ENCODE peak calls at places on chromosomes 1 and 21, in ten cellular contexts. A is heart right ventricle; X is CD4-positive, alpha-beta T cell; M is PC-9; T is A549; E is ascending aorta; C is foreskin keratinocyte; O is lung; D is dorsolateral prefrontal cortex; P is esophagus muscularis mucosa. G is an unnamed sample.

GRCh38 chr1:7962011-7962335 is 462 bp downstream of the PARK7 start:
- DNase-seq in A (no peak), X (no peak), M (no peak), T (no peak), E (no peak), C (no peak), O (no peak), D (no peak), P (no peak), G (no peak)

GRCh38 chr1:14780271-14780670 is 181.8 kb downstream of the KAZN start:
- DNase-seq in A (no peak), X (no peak), M (no peak), T (no peak), E (no peak), C (no peak), O (no peak), D (no peak), P (no peak), G (no peak)

GRCh38 chr1:43963890-43964289 is 5.9 kb upstream of the DPH2 start:
- DNase-seq in A (no peak), X (no peak), M (no peak), T (no peak), E (no peak), C (no peak), O (no peak), D (no peak), P (no peak), G (no peak)

GRCh38 chr1:3533051-3534048 is 78.0 kb downstream of the MEGF6 start:
- DNase-seq in A (no peak), X (no peak), M (no peak), T (peak), E (no peak), C (no peak), O (no peak), D (no peak), P (no peak), G (no peak)

GRCh38 chr1:175514309-175515001 is 228.9 kb downstream of the TNR start:
- DNase-seq in A (no peak), X (no peak), M (no peak), T (no peak), E (no peak), C (no peak), O (no peak), D (no peak), P (no peak), G (no peak)

GRCh38 chr1:233480198-233480597 is 133.7 kb upstream of the KCNK1 start:
- DNase-seq in A (no peak), X (no peak), M (no peak), T (no peak), E (no peak), C (peak), O (no peak), D (no peak), P (peak), G (no peak)

GRCh38 chr1:15768388-15768787 is 9.8 kb downstream of the FBLIM1 start:
- DNase-seq in A (no peak), X (no peak), M (no peak), T (no peak), E (no peak), C (no peak), O (no peak), D (no peak), P (no peak), G (no peak)

GRCh38 chr1:116769050-116769449 is 14.8 kb downstream of the CD2 start:
- DNase-seq in A (no peak), X (no peak), M (no peak), T (no peak), E (no peak), C (no peak), O (no peak), D (no peak), P (no peak), G (no peak)

GRCh38 chr1:10046356-10047085 is 13.8 kb downstream of the UBE4B start:
- DNase-seq in A (no peak), X (no peak), M (no peak), T (no peak), E (no peak), C (no peak), O (no peak), D (no peak), P (no peak), G (no peak)

GRCh38 chr1:905071-905749 is 18.5 kb upstream of the SAMD11 start:
- DNase-seq in A (peak), X (no peak), M (no peak), T (no peak), E (peak), C (no peak), O (peak), D (peak), P (peak), G (peak)

GRCh38 chr1:115593365-115594259 is 48.2 kb upstream of the VANGL1 start:
- DNase-seq in A (no peak), X (no peak), M (no peak), T (no peak), E (no peak), C (no peak), O (no peak), D (no peak), P (no peak), G (no peak)

GRCh38 chr21:26389971-26390641 is 183.0 kb downstream of the CYYR1 start:
- DNase-seq in A (no peak), X (no peak), M (peak), T (peak), E (no peak), C (peak), O (no peak), D (no peak), P (no peak), G (no peak)

GRCh38 chr21:15742694-15743093 is 12.9 kb downstream of the USP25 start:
- DNase-seq in A (no peak), X (no peak), M (no peak), T (no peak), E (no peak), C (no peak), O (no peak), D (no peak), P (no peak), G (no peak)

GRCh38 chr21:39021475-39021832 is 161.8 kb downstream of the PSMG1 start:
- DNase-seq in A (no peak), X (no peak), M (no peak), T (no peak), E (no peak), C (no peak), O (no peak), D (no peak), P (no peak), G (no peak)

GRCh38 chr21:39022035-39022900 is 161.0 kb downstream of the PSMG1 start:
- DNase-seq in A (no peak), X (no peak), M (no peak), T (no peak), E (no peak), C (no peak), O (no peak), D (no peak), P (no peak), G (no peak)

GRCh38 chr21:39018730-39019129 is 164.5 kb downstream of the PSMG1 start:
- DNase-seq in A (no peak), X (no peak), M (no peak), T (no peak), E (no peak), C (no peak), O (no peak), D (no peak), P (no peak), G (no peak)

GRCh38 chr21:39022901-39023693 is 160.2 kb downstream of the PSMG1 start:
- DNase-seq in A (peak), X (no peak), M (no peak), T (no peak), E (no peak), C (no peak), O (peak), D (no peak), P (no peak), G (no peak)

DNA sequence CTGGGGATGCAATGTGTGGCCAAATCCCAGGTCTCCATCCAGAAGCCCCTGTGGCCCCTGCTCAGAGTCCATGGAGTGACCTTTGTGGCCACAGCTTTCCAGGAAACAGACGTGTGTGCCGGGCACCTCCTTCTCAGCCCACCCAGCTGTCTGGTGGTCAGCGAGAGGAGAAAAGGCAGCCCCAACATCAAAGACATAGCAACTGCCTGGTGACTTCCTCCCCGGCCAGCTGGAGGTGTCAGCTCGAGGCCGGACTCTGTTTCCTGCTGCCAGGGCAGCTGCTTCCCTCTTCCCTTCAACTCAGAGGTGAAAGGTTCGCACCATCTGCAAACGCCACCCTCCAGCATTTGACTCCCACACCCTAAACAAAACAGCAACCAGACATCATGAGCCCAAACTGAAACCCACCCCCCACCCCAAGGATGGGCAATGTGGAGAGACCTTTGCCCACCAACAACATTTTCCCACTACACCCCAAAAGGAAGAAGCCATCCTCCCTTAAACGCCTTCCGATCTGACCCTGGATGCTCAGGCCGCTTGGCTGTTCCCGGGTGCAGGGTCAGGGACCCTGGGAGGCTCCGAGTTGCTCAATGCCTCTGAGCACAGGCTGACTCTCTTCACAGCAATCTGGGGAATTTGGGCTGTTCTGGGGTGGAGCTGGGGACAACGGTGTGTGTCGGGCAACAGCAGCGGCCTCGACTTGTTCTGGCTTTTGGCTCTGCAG is 162.3 kb downstream of the PSMG1 start:
- DNase-seq in A (no peak), X (no peak), M (peak), T (peak), E (no peak), C (peak), O (peak), D (no peak), P (no peak), G (no peak)
- H3K27ac ChIP-seq in A (peak), X (no peak), M (peak), T (peak), E (peak), C (peak), O (no peak), D (no peak), P (no peak), G (peak)

DNA sequence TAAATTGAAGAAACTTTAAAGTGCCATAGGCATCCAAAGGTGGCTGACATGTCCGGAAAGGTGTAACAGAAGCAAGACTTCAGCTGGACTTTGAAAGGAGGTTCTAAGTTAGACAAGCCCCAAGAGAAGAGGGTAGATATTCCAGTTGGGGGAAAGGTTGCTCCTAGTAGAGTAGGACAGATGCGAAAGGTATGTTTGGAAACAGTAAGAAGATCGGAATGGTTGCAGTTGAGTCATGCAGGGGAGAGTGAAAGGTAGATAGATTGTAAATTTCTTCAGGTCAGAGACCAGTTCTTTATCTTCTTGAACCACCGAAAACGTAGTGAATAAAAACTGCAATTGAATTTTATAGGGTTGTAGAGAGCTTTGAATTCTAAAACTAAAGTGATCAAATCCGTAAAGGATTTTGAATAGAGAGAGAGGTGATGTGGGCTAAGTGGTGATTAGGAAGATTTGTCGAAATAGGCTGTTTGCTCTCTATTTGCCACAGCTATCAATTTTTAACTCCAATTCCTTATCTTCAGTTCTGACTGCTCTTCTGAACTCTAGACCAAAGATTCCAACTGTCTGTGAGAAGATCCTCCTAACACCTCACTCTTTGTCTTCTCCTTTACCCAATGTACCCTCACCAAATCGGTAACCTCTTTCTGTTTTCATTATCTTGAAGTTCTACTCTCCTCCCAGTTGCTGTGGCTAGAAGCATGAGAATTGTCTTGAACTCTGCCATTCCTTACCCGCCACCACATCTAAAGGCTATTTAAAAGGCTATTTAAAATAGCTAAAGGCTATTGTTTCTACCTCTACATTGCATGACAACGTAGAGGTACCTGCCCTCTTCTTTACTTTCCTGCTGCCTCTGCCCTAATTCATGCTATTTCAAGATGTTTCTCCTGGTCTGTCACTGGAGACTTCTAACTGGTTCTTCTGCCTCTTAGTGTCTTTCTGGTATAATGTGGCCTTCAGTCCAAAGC is 16.7 kb downstream of the MACF1 start:
- DNase-seq in A (no peak), X (no peak), M (peak), T (no peak), E (no peak), C (peak), O (no peak), D (no peak), P (no peak), G (no peak)
- H3K27ac ChIP-seq in A (no peak), X (no peak), M (peak), T (no peak), E (no peak), C (no peak), O (no peak), D (no peak), P (no peak), G (no peak)

GRCh38 chr1:199205740-199206139 is 566.9 kb downstream of the PTPRC start:
- DNase-seq in A (no peak), X (no peak), M (no peak), T (no peak), E (no peak), C (peak), O (no peak), D (no peak), P (no peak), G (no peak)

GRCh38 chr1:199204231-199204630 is 565.4 kb downstream of the PTPRC start:
- DNase-seq in A (no peak), X (no peak), M (no peak), T (no peak), E (no peak), C (no peak), O (no peak), D (no peak), P (no peak), G (no peak)

GRCh38 chr1:199197695-199198094 is 558.9 kb downstream of the PTPRC start:
- DNase-seq in A (no peak), X (no peak), M (no peak), T (no peak), E (no peak), C (no peak), O (no peak), D (no peak), P (no peak), G (no peak)

GRCh38 chr1:199202331-199202730 is 563.5 kb downstream of the PTPRC start:
- DNase-seq in A (no peak), X (no peak), M (peak), T (no peak), E (no peak), C (no peak), O (no peak), D (no peak), P (no peak), G (no peak)
- H3K27ac ChIP-seq in A (no peak), X (no peak), M (no peak), T (no peak), E (no peak), C (no peak), O (no peak), D (no peak), P (no peak), G (no peak)

DNA sequence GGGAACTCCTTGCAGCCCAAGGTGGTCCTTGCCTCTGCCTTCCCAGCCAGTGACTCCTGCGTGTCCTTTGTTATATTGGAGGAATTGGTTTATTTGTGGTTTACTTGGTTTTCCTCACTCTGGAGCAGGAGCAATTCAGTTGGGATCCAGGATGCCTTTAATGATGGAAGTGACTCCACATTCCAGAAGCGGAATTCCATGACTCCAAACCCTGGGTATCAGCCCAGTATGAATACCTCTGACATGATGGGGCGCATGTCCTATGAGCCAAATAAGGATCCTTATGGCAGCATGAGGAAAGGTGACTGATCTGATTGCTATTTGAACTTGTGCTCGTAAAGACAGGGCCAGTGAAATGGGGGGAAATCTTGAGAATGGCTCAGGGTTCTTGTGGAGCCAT is 15.1 kb upstream of the PIGV start:
- DNase-seq in A (no peak), X (no peak), M (no peak), T (peak), E (no peak), C (peak), O (no peak), D (no peak), P (no peak), G (no peak)
- H3K27ac ChIP-seq in A (no peak), X (no peak), M (peak), T (peak), E (peak), C (no peak), O (peak), D (no peak), P (peak), G (peak)

GRCh38 chr1:25926731-25927496 is 20.7 kb upstream of the STMN1 start:
- DNase-seq in A (no peak), X (no peak), M (no peak), T (no peak), E (no peak), C (no peak), O (no peak), D (peak), P (no peak), G (no peak)
- H3K27ac ChIP-seq in A (no peak), X (no peak), M (no peak), T (no peak), E (no peak), C (no peak), O (no peak), D (peak), P (no peak), G (no peak)

GRCh38 chr1:156100205-156100995 is 14.1 kb upstream of the LMNA start:
- DNase-seq in A (no peak), X (no peak), M (peak), T (no peak), E (no peak), C (peak), O (no peak), D (no peak), P (no peak), G (no peak)
- H3K27ac ChIP-seq in A (peak), X (no peak), M (peak), T (peak), E (peak), C (no peak), O (no peak), D (no peak), P (peak), G (peak)

DNA sequence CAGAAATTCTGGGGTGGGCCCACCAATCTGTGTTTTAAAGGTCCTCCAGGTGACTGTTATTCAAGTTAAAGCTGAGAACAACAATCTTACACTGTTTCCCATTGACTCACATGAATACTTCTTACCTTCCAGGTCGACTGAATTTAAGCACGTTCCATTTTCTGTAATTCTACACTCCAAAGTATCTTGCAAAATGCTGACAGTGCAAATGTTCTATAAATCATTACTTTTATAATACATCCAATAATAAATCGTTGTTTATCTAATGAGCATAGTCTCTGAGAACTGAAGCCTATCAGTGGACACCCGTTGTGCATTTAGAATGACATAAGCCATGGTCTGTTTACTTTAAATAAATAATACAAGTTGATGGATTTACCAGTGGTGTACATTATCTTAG is 75.8 kb upstream of the FMO3 start:
- DNase-seq in A (no peak), X (no peak), M (no peak), T (no peak), E (no peak), C (no peak), O (no peak), D (no peak), P (no peak), G (no peak)
- H3K27ac ChIP-seq in A (no peak), X (no peak), M (no peak), T (no peak), E (no peak), C (no peak), O (no peak), D (no peak), P (no peak), G (no peak)

GRCh38 chr21:21367583-21367982 is 369.4 kb downstream of the NCAM2 start:
- DNase-seq in A (no peak), X (no peak), M (no peak), T (no peak), E (no peak), C (no peak), O (no peak), D (no peak), P (no peak), G (no peak)

DNA sequence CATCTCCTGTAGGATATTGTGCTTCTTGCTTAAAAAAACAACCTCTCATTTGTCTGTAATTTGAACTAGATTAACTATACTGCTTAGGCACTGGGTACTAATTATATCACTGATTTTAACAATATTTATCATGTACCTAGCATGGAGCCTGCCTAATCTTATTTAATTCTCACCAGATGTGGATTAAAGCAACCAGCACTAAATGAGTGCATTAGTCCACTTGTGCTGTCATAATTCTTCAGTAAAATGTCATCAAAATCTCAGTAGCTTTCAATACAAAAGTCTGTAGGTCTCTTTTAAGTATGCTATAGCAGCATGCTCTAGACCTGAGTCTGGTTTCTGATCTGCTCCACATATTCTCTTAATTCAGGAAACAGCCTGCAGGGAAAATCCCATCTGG is 368.1 kb downstream of the NCAM2 start:
- DNase-seq in A (no peak), X (no peak), M (no peak), T (no peak), E (no peak), C (no peak), O (no peak), D (no peak), P (no peak), G (no peak)
- H3K27ac ChIP-seq in A (no peak), X (no peak), M (no peak), T (no peak), E (no peak), C (no peak), O (no peak), D (peak), P (no peak), G (no peak)